ENCODE peak calls at places on chromosomes 1 and 21, in five cellular contexts. U is body of pancreas, R is heart left ventricle, C is GM23338, Y is astrocyte of the spinal cord. X is an unnamed sample.

GRCh38 chr1:76073471-76073870 is 1.1 kb upstream of the ST6GALNAC3 start:
- DNase-seq in U (no peak), R (no peak), C (peak; percentile 44), Y (peak; percentile 77), X (no peak)

GRCh38 chr21:38188037-38188436 is 68.8 kb upstream of the KCNJ15 start:
- DNase-seq in U (no peak), R (no peak), C (no peak), Y (no peak), X (no peak)

GRCh38 chr1:34403156-34403555 is 226.4 kb downstream of the C1orf94 start:
- DNase-seq in U (no peak), R (no peak), C (no peak), Y (no peak), X (no peak)

GRCh38 chr1:45490121-45490622 is 791 bp downstream of the TESK2 start:
- DNase-seq in U (no peak), R (no peak), C (peak; percentile 24), Y (peak; percentile 39), X (no peak)

GRCh38 chr21:34885125-34885524 is 164.0 kb downstream of the RUNX1 start:
- DNase-seq in U (no peak), R (no peak), C (no peak), Y (peak; percentile 36), X (no peak)

GRCh38 chr1:186236921-186237320 is 138.1 kb downstream of the TPR start:
- DNase-seq in U (no peak), R (no peak), C (no peak), Y (peak; percentile 82), X (no peak)

GRCh38 chr1:29453502-29454240 is 217.3 kb downstream of the PTPRU start:
- DNase-seq in U (peak; percentile 46), R (no peak), C (peak; percentile 94), Y (peak; percentile 12), X (peak; percentile 61)

GRCh38 chr1:212196355-212196754 is 88.9 kb upstream of the PPP2R5A start:
- DNase-seq in U (no peak), R (no peak), C (no peak), Y (no peak), X (no peak)

GRCh38 chr1:198201956-198202784 is 45.4 kb downstream of the NEK7 start:
- DNase-seq in U (no peak), R (no peak), C (no peak), Y (no peak), X (no peak)

GRCh38 chr1:167430849-167431242 is 87.5 kb downstream of the CD247 start:
- DNase-seq in U (no peak), R (no peak), C (no peak), Y (no peak), X (no peak)

GRCh38 chr1:93681549-93682412 is at the start of gene BCAR3:
- DNase-seq in U (peak; percentile 71), R (peak; percentile 88), C (peak; percentile 87), Y (peak; percentile 73), X (no peak)

GRCh38 chr1:62285984-62286481 is 33.2 kb downstream of the KANK4 start:
- DNase-seq in U (peak; percentile 81), R (no peak), C (peak; percentile 65), Y (no peak), X (no peak)
- H3K4me3 ChIP-seq in U (no peak overlapping the region), R (peak overlapping the region; percentile 27), C (peak overlapping the region; percentile 27), Y (no peak overlapping the region), X (peak overlapping the region; percentile 34)

DNA sequence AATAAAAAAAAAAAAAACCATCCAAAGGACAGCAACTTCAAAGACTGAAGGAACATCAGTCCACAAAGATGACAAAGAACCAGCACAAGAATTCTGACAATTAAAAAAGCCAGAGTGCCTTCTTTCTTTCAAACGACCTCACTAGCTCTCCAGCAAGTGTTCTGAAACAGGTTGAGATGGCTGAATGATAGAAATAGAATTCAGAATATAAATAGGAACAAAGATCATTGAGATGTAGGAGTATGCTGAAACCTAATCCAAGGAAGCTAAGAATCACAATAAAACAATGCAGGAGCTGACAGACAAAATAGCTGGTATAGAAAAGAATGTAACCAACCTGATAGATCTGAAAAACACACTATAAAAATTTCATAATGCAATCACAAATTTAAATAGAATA is 218.2 kb downstream of the GIPC2 start:
- DNase-seq in U (no peak), R (no peak), C (no peak), Y (no peak), X (no peak)
- TF ChIP-seq CTCF in U (no peak), R (no peak), C (no peak), Y (no peak), X (no peak)

GRCh38 chr1:91826649-91827048 is 59.3 kb downstream of the TGFBR3 start:
- DNase-seq in U (no peak), R (no peak), C (no peak), Y (no peak), X (no peak)
- H3K4me3 ChIP-seq in U (no peak overlapping the region), R (no peak overlapping the region), C (no peak overlapping the region), Y (no peak overlapping the region), X (no peak overlapping the region)

GRCh38 chr1:17272641-17273040 is 23.7 kb downstream of the PADI3 start:
- DNase-seq in U (no peak), R (no peak), C (no peak), Y (no peak), X (no peak)

GRCh38 chr1:17273096-17273495 is 24.2 kb downstream of the PADI3 start:
- DNase-seq in U (no peak), R (no peak), C (no peak), Y (no peak), X (no peak)

GRCh38 chr1:17276568-17276967 is 27.7 kb downstream of the PADI3 start:
- DNase-seq in U (peak; percentile 18), R (no peak), C (no peak), Y (peak; percentile 33), X (no peak)

GRCh38 chr1:17272066-17272465 is 23.2 kb downstream of the PADI3 start:
- DNase-seq in U (no peak), R (no peak), C (no peak), Y (no peak), X (no peak)

DNA sequence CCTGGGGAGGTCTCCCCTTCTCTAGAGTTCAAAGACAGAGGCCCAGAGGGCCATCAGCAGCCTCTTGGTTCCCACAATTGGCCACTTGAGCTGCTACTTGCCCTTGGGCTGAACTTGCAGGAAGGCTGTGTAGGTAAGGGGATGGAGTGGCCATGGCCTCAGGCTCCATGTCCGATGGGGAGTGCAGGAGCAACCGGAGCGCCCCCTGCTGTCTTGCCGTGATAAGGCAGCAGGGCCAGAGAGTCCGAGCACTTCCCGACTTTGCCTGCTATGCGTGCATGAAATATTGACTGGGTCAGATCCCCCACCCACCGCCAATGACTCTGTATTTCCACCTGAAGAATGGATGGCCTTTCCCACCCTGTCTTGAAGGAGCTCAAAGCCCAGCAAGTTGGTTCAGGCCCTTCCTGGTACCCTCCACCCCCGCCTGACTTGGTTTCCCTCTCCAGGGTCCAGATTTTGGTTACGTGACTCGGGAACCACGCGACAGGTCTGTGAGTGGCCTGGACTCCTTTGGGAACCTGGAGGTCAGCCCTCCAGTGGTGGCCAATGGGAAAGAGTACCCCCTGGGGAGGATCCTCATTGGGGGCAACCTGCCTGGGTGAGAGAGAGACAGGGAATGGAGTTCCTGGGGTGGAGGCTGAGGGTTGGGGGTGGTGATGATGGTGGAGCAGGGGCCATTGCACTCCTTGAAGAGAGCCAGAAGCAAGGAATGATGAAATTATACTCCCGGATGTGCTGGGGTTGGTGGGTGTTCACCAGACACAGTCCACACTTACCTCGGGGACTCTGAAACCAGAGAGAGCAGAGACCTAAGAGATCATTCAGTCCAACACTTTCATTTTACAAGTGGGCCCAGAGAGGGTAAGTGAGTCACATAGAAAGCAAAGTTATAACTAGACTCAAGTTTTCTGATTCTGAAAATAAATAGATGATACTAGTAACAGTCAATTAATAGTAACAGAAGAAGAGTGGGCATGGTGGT is 25.6 kb downstream of the PADI3 start:
- DNase-seq in U (peak; percentile 49), R (no peak), C (peak; percentile 75), Y (peak; percentile 34), X (no peak)
- TF ChIP-seq CTCF in U (peak; percentile 37), R (peak; percentile 35), C (peak; percentile 72), Y (peak; percentile 85), X (peak; percentile 50)

GRCh38 chr1:227242811-227243682 is 75.2 kb downstream of the CDC42BPA start:
- DNase-seq in U (no peak), R (no peak), C (no peak), Y (peak; percentile 7), X (no peak)

GRCh38 chr1:227240983-227241382 is 77.3 kb downstream of the CDC42BPA start:
- DNase-seq in U (no peak), R (no peak), C (no peak), Y (no peak), X (no peak)

GRCh38 chr1:227244339-227245118 is 73.8 kb downstream of the CDC42BPA start:
- DNase-seq in U (peak; percentile 50), R (no peak), C (no peak), Y (no peak), X (no peak)

GRCh38 chr1:227245613-227246320 is 72.5 kb downstream of the CDC42BPA start:
- DNase-seq in U (no peak), R (peak; percentile 63), C (no peak), Y (peak; percentile 13), X (no peak)
- H3K4me3 ChIP-seq in U (no peak overlapping the region), R (no peak overlapping the region), C (no peak overlapping the region), Y (no peak overlapping the region), X (no peak overlapping the region)